ENCODE peak calls at places on chromosomes 13 and 19, in six cellular contexts. J is A549, F is HepG2, Q is K562, M is endothelial cell of umbilical vein, C is GM12878. I is an unnamed sample.
A peak's percentile ranks its signal among the peaks of the same experiment; 100 is the strongest.

GRCh38 chr13:90533866-90534265 is 813.6 kb upstream of the MIR17HG start:
- DNase-seq in J (no peak), F (no peak), Q (no peak), M (no peak), C (no peak), I (no peak)

GRCh38 chr13:94251801-94252200 is 227.7 kb downstream of the DCT start:
- DNase-seq in J (no peak), F (no peak), Q (no peak), M (no peak), C (no peak), I (no peak)

GRCh38 chr19:961866-962620 is 22.1 kb upstream of the WDR18 start:
- DNase-seq in J (no peak), F (peak; percentile 20), Q (peak; percentile 96), M (no peak), C (no peak), I (no peak)

GRCh38 chr13:89865331-89865833 is 1482.1 kb upstream of the MIR17HG start:
- DNase-seq in J (no peak), F (no peak), Q (no peak), M (no peak), C (no peak), I (no peak)

GRCh38 chr19:7550987-7551761 is 15.7 kb downstream of the PNPLA6 start:
- DNase-seq in J (no peak), F (no peak), Q (peak; percentile 92), M (peak; percentile 35), C (no peak), I (peak; percentile 65)

GRCh38 chr13:47397739-47398138 is 500.9 kb upstream of the HTR2A start:
- DNase-seq in J (no peak), F (no peak), Q (no peak), M (no peak), C (no peak), I (no peak)

GRCh38 chr13:98206946-98207345 is 29.9 kb upstream of the RNF113B start:
- DNase-seq in J (no peak), F (no peak), Q (no peak), M (no peak), C (no peak), I (no peak)

GRCh38 chr13:45439781-45440462 is 21.7 kb upstream of the SLC25A30 start:
- DNase-seq in J (no peak), F (no peak), Q (no peak), M (no peak), C (no peak), I (no peak)

GRCh38 chr19:12991296-12991695 is 4.0 kb upstream of the NFIX start:
- DNase-seq in J (no peak), F (no peak), Q (no peak), M (no peak), C (no peak), I (no peak)

GRCh38 chr19:39398297-39398864 is 7.2 kb downstream of the MED29 start:
- DNase-seq in J (peak; percentile 84), F (peak; percentile 36), Q (peak; percentile 60), M (no peak), C (no peak), I (peak; percentile 87)

GRCh38 chr19:55336101-55336500 is 3.6 kb upstream of the KMT5C start:
- DNase-seq in J (no peak), F (no peak), Q (no peak), M (no peak), C (no peak), I (no peak)

GRCh38 chr13:101283782-101284181 is 132.5 kb downstream of the NALCN start:
- DNase-seq in J (no peak), F (no peak), Q (no peak), M (no peak), C (no peak), I (no peak)

GRCh38 chr13:98937911-98938381 is 39.9 kb downstream of the DOCK9 start:
- DNase-seq in J (no peak), F (no peak), Q (no peak), M (no peak), C (no peak), I (no peak)

GRCh38 chr19:16252459-16253205 is 54.9 kb downstream of the AP1M1 start:
- DNase-seq in J (no peak), F (no peak), Q (no peak), M (no peak), C (peak; percentile 24), I (peak; percentile 27)

GRCh38 chr13:30862707-30863106 is 43.4 kb upstream of the MEDAG start:
- DNase-seq in J (no peak), F (no peak), Q (no peak), M (no peak), C (no peak), I (no peak)

GRCh38 chr19:37059142-37059541 is 19.1 kb upstream of the ZNF420 start:
- DNase-seq in J (no peak), F (no peak), Q (no peak), M (no peak), C (no peak), I (no peak)

GRCh38 chr13:55199132-55199531 is 1941.6 kb upstream of the PRR20A start:
- DNase-seq in J (no peak), F (peak; percentile 0), Q (no peak), M (no peak), C (no peak), I (peak; percentile 16)
- TF ChIP-seq MYC in J (no peak), F (no peak), Q (no peak), M (no peak), C (no peak), I (no peak)

GRCh38 chr13:75637101-75637774 is 1.1 kb downstream of the LMO7 start:
- DNase-seq in J (no peak), F (no peak), Q (no peak), M (no peak), C (no peak), I (no peak)

GRCh38 chr13:75635101-75635620 is 969 bp upstream of the LMO7 start:
- DNase-seq in J (no peak), F (peak; percentile 24), Q (no peak), M (no peak), C (no peak), I (peak; percentile 17)

GRCh38 chr13:75635621-75636338 is at the start of gene LMO7:
- DNase-seq in J (peak; percentile 23), F (peak; percentile 48), Q (peak; percentile 37), M (peak; percentile 15), C (no peak), I (peak; percentile 73)

GRCh38 chr13:75639426-75639825 is 3.3 kb downstream of the LMO7 start:
- DNase-seq in J (no peak), F (no peak), Q (no peak), M (no peak), C (peak; percentile 54), I (no peak)

GRCh38 chr13:75636339-75637095 is 387 bp downstream of the LMO7 start:
- DNase-seq in J (no peak), F (peak; percentile 18), Q (peak; percentile 6), M (peak; percentile 37), C (no peak), I (no peak)
- TF ChIP-seq POLR2A in J (no peak), F (no peak), Q (no peak), M (no peak), C (peak; percentile 77), I (peak; percentile 33)

GRCh38 chr13:49218493-49219051 is 1.6 kb upstream of the MLNR start:
- DNase-seq in J (no peak), F (no peak), Q (no peak), M (no peak), C (no peak), I (no peak)

GRCh38 chr13:49217962-49218492 is 2.1 kb upstream of the MLNR start:
- DNase-seq in J (no peak), F (no peak), Q (no peak), M (no peak), C (no peak), I (no peak)

GRCh38 chr13:49220035-49220855 is at the start of gene MLNR:
- DNase-seq in J (peak; percentile 67), F (peak; percentile 39), Q (peak; percentile 32), M (peak; percentile 14), C (no peak), I (no peak)

GRCh38 chr13:49220856-49221614 is 897 bp downstream of the MLNR start:
- DNase-seq in J (no peak), F (no peak), Q (no peak), M (no peak), C (no peak), I (no peak)

GRCh38 chr13:49219647-49220034 is 497 bp upstream of the MLNR start:
- DNase-seq in J (no peak), F (peak; percentile 43), Q (no peak), M (peak; percentile 15), C (no peak), I (no peak)
- H3K4me3 ChIP-seq in J (peak overlapping the region; percentile 58), F (peak overlapping the region; percentile 72), Q (peak overlapping the region; percentile 24), M (no peak overlapping the region), C (no peak overlapping the region), I (no peak overlapping the region)

GRCh38 chr13:68940049-68940448 is 1167.6 kb upstream of the ATXN8OS start:
- DNase-seq in J (no peak), F (no peak), Q (no peak), M (no peak), C (no peak), I (no peak)
- TF ChIP-seq MYC in J (no peak), F (no peak), Q (no peak), M (no peak), C (no peak), I (no peak)

GRCh38 chr13:27971236-27971645 is 2.1 kb upstream of the CDX2 start:
- DNase-seq in J (no peak), F (no peak), Q (no peak), M (no peak), C (no peak), I (no peak)
- TF ChIP-seq POLR2A in J (no peak), F (no peak), Q (no peak), M (no peak), C (no peak), I (no peak)

GRCh38 chr19:8612807-8613171 is 2.3 kb upstream of the ADAMTS10 start:
- DNase-seq in J (no peak), F (no peak), Q (no peak), M (no peak), C (no peak), I (peak; percentile 23)

GRCh38 chr19:8615813-8616596 is 5.5 kb upstream of the ADAMTS10 start:
- DNase-seq in J (no peak), F (peak; percentile 62), Q (peak; percentile 72), M (peak; percentile 43), C (no peak), I (peak; percentile 90)

GRCh38 chr19:8615022-8615421 is 4.5 kb upstream of the ADAMTS10 start:
- DNase-seq in J (no peak), F (no peak), Q (no peak), M (no peak), C (no peak), I (no peak)

GRCh38 chr19:8611890-8612806 is 1.6 kb upstream of the ADAMTS10 start:
- DNase-seq in J (peak; percentile 80), F (no peak), Q (no peak), M (peak; percentile 31), C (no peak), I (peak; percentile 74)

GRCh38 chr19:8614455-8614854 is 3.9 kb upstream of the ADAMTS10 start:
- DNase-seq in J (no peak), F (no peak), Q (no peak), M (no peak), C (no peak), I (no peak)
- H3K4me3 ChIP-seq in J (no peak overlapping the region), F (no peak overlapping the region), Q (no peak overlapping the region), M (no peak overlapping the region), C (no peak overlapping the region), I (no peak overlapping the region)

GRCh38 chr19:42288411-42288810 is 13.5 kb upstream of the PRR19 start:
- DNase-seq in J (no peak), F (no peak), Q (no peak), M (no peak), C (no peak), I (no peak)
- TF ChIP-seq MYC in J (no peak), F (no peak), Q (no peak), M (no peak), C (no peak), I (no peak)